ENCODE peak calls at places on chromosomes 5 and 9, in nine cellular contexts. One of them, this sample, is unnamed. For H3K79me2 and H4K20me1, the result is how much of the 10 kb centered on the place peaks cover.

GRCh38 chr5:123696948-123697347 is 185.0 kb downstream of the CSNK1G3 start:
- DNase-seq in MM.1S: no peak
- DNase-seq in GM23248: peak
- DNase-seq in neural progenitor cell: no peak
- DNase-seq in HCT116: no peak
- DNase-seq in GM23338: no peak
- DNase-seq in SK-N-SH: no peak
- DNase-seq in PC-3: no peak
- DNase-seq in hepatocyte: no peak
- DNase-seq in this sample: no peak

GRCh38 chr5:68426609-68427008 is 211.1 kb downstream of the PIK3R1 start:
- DNase-seq in MM.1S: no peak
- DNase-seq in GM23248: no peak
- DNase-seq in neural progenitor cell: no peak
- DNase-seq in HCT116: no peak
- DNase-seq in GM23338: no peak
- DNase-seq in SK-N-SH: no peak
- DNase-seq in PC-3: no peak
- DNase-seq in hepatocyte: no peak
- DNase-seq in this sample: no peak

GRCh38 chr5:6885581-6885980 is 172.3 kb downstream of the TENT4A start:
- DNase-seq in MM.1S: peak
- DNase-seq in GM23248: no peak
- DNase-seq in neural progenitor cell: no peak
- DNase-seq in HCT116: no peak
- DNase-seq in GM23338: no peak
- DNase-seq in SK-N-SH: no peak
- DNase-seq in PC-3: no peak
- DNase-seq in hepatocyte: no peak
- DNase-seq in this sample: no peak

GRCh38 chr5:153974131-153974812 is 64.4 kb downstream of the FAM114A2 start:
- DNase-seq in MM.1S: peak
- DNase-seq in GM23248: peak
- DNase-seq in neural progenitor cell: peak
- DNase-seq in HCT116: peak
- DNase-seq in GM23338: peak
- DNase-seq in SK-N-SH: peak
- DNase-seq in PC-3: peak
- DNase-seq in hepatocyte: peak
- DNase-seq in this sample: peak

GRCh38 chr5:42813533-42813932 is 1.8 kb upstream of the SELENOP start:
- DNase-seq in MM.1S: no peak
- DNase-seq in GM23248: no peak
- DNase-seq in neural progenitor cell: peak
- DNase-seq in HCT116: no peak
- DNase-seq in GM23338: peak
- DNase-seq in SK-N-SH: no peak
- DNase-seq in PC-3: no peak
- DNase-seq in hepatocyte: no peak
- DNase-seq in this sample: no peak

GRCh38 chr5:78816143-78816765 is 167.7 kb upstream of the LHFPL2 start:
- DNase-seq in MM.1S: no peak
- DNase-seq in GM23248: no peak
- DNase-seq in neural progenitor cell: no peak
- DNase-seq in HCT116: no peak
- DNase-seq in GM23338: no peak
- DNase-seq in SK-N-SH: no peak
- DNase-seq in PC-3: no peak
- DNase-seq in hepatocyte: no peak
- DNase-seq in this sample: no peak

GRCh38 chr9:81604306-81605153 is 84.8 kb downstream of the TLE1 start:
- DNase-seq in MM.1S: no peak
- DNase-seq in GM23248: no peak
- DNase-seq in neural progenitor cell: no peak
- DNase-seq in HCT116: no peak
- DNase-seq in GM23338: no peak
- DNase-seq in SK-N-SH: no peak
- DNase-seq in PC-3: no peak
- DNase-seq in hepatocyte: no peak
- DNase-seq in this sample: no peak

GRCh38 chr9:123383512-123384170 is 27.6 kb downstream of the CRB2 start:
- DNase-seq in MM.1S: no peak
- DNase-seq in GM23248: no peak
- DNase-seq in neural progenitor cell: no peak
- DNase-seq in HCT116: no peak
- DNase-seq in GM23338: no peak
- DNase-seq in SK-N-SH: no peak
- DNase-seq in PC-3: no peak
- DNase-seq in hepatocyte: no peak
- DNase-seq in this sample: no peak

GRCh38 chr5:1661831-1662558 is 137.6 kb downstream of the MRPL36 start:
- DNase-seq in MM.1S: no peak
- DNase-seq in GM23248: no peak
- DNase-seq in neural progenitor cell: no peak
- DNase-seq in HCT116: no peak
- DNase-seq in GM23338: no peak
- DNase-seq in SK-N-SH: no peak
- DNase-seq in PC-3: no peak
- DNase-seq in hepatocyte: no peak
- DNase-seq in this sample: no peak

GRCh38 chr5:127076730-127077129 is 3.4 kb upstream of the C5orf63 start:
- DNase-seq in MM.1S: no peak
- DNase-seq in GM23248: peak
- DNase-seq in neural progenitor cell: no peak
- DNase-seq in HCT116: no peak
- DNase-seq in GM23338: peak
- DNase-seq in SK-N-SH: no peak
- DNase-seq in PC-3: peak
- DNase-seq in hepatocyte: no peak
- DNase-seq in this sample: no peak

GRCh38 chr9:98785333-98785933 is 10.9 kb downstream of the ANKS6 start:
- DNase-seq in MM.1S: no peak
- DNase-seq in GM23248: no peak
- DNase-seq in neural progenitor cell: no peak
- DNase-seq in HCT116: no peak
- DNase-seq in GM23338: no peak
- DNase-seq in SK-N-SH: no peak
- DNase-seq in PC-3: no peak
- DNase-seq in hepatocyte: no peak
- DNase-seq in this sample: no peak

GRCh38 chr5:109876941-109877669 is 187.4 kb downstream of the MAN2A1 start:
- DNase-seq in MM.1S: no peak
- DNase-seq in GM23248: peak
- DNase-seq in neural progenitor cell: no peak
- DNase-seq in HCT116: no peak
- DNase-seq in GM23338: no peak
- DNase-seq in SK-N-SH: no peak
- DNase-seq in PC-3: peak
- DNase-seq in hepatocyte: no peak
- DNase-seq in this sample: no peak

GRCh38 chr9:37011530-37011929 is 22.5 kb downstream of the PAX5 start:
- DNase-seq in MM.1S: no peak
- DNase-seq in GM23248: no peak
- DNase-seq in neural progenitor cell: no peak
- DNase-seq in HCT116: no peak
- DNase-seq in GM23338: no peak
- DNase-seq in SK-N-SH: no peak
- DNase-seq in PC-3: no peak
- DNase-seq in hepatocyte: no peak
- DNase-seq in this sample: peak

GRCh38 chr5:61412344-61412743 is 80.3 kb downstream of the ZSWIM6 start:
- DNase-seq in MM.1S: no peak
- DNase-seq in GM23248: no peak
- DNase-seq in neural progenitor cell: no peak
- DNase-seq in HCT116: no peak
- DNase-seq in GM23338: no peak
- DNase-seq in SK-N-SH: no peak
- DNase-seq in PC-3: no peak
- DNase-seq in hepatocyte: no peak
- DNase-seq in this sample: no peak
- H3K79me2 ChIP-seq in MM.1S: half or more
- H3K79me2 ChIP-seq in GM23248: half or more
- H3K79me2 ChIP-seq in neural progenitor cell: half or more
- H3K79me2 ChIP-seq in HCT116: half or more
- H3K79me2 ChIP-seq in GM23338: under half
- H3K79me2 ChIP-seq in SK-N-SH: half or more
- H3K79me2 ChIP-seq in PC-3: half or more
- H3K79me2 ChIP-seq in hepatocyte: half or more
- H3K79me2 ChIP-seq in this sample: under half

GRCh38 chr5:59325070-59325469 is 568.5 kb downstream of the PDE4D start:
- DNase-seq in MM.1S: no peak
- DNase-seq in GM23248: no peak
- DNase-seq in neural progenitor cell: no peak
- DNase-seq in HCT116: no peak
- DNase-seq in GM23338: no peak
- DNase-seq in SK-N-SH: no peak
- DNase-seq in PC-3: no peak
- DNase-seq in hepatocyte: no peak
- DNase-seq in this sample: no peak

GRCh38 chr5:59326551-59326950 is 567.0 kb downstream of the PDE4D start:
- DNase-seq in MM.1S: no peak
- DNase-seq in GM23248: no peak
- DNase-seq in neural progenitor cell: no peak
- DNase-seq in HCT116: no peak
- DNase-seq in GM23338: no peak
- DNase-seq in SK-N-SH: no peak
- DNase-seq in PC-3: no peak
- DNase-seq in hepatocyte: no peak
- DNase-seq in this sample: no peak

GRCh38 chr5:59332236-59332973 is 561.1 kb downstream of the PDE4D start:
- DNase-seq in MM.1S: no peak
- DNase-seq in GM23248: no peak
- DNase-seq in neural progenitor cell: no peak
- DNase-seq in HCT116: no peak
- DNase-seq in GM23338: no peak
- DNase-seq in SK-N-SH: no peak
- DNase-seq in PC-3: no peak
- DNase-seq in hepatocyte: no peak
- DNase-seq in this sample: no peak

GRCh38 chr5:59330680-59331079 is 562.8 kb downstream of the PDE4D start:
- DNase-seq in MM.1S: no peak
- DNase-seq in GM23248: no peak
- DNase-seq in neural progenitor cell: no peak
- DNase-seq in HCT116: no peak
- DNase-seq in GM23338: no peak
- DNase-seq in SK-N-SH: no peak
- DNase-seq in PC-3: no peak
- DNase-seq in hepatocyte: no peak
- DNase-seq in this sample: no peak

DNA sequence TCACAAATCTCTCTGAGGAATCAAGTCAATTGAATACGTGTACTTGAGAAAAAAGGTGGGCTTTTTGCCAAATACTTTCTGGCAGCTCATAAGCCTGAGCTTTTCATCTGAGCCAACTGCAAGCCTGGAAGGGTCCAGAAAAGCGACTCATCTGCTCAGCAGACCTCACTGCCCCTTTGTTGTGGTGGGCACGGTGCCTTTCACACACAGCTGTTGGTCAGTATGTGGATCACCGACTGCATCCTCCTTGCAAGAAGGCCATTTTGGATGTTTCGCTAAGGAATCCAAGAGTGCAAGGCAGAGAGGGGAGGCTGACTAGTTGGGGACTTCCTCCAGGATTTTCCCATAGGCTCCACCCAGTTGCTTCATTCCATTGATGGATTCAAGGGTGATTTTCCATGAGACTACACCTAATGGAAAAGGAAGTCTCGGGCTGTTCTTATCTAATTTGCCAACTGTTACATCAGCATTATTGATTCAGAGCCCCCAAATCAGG is 564.7 kb downstream of the PDE4D start:
- DNase-seq in MM.1S: no peak
- DNase-seq in GM23248: no peak
- DNase-seq in neural progenitor cell: no peak
- DNase-seq in HCT116: no peak
- DNase-seq in GM23338: peak
- DNase-seq in SK-N-SH: no peak
- DNase-seq in PC-3: no peak
- DNase-seq in hepatocyte: peak
- DNase-seq in this sample: no peak
- TF ChIP-seq EZH2phosphoT487 in MM.1S: no peak
- TF ChIP-seq EZH2phosphoT487 in GM23248: no peak
- TF ChIP-seq EZH2phosphoT487 in neural progenitor cell: no peak
- TF ChIP-seq EZH2phosphoT487 in HCT116: no peak
- TF ChIP-seq EZH2phosphoT487 in GM23338: no peak
- TF ChIP-seq EZH2phosphoT487 in SK-N-SH: no peak
- TF ChIP-seq EZH2phosphoT487 in PC-3: no peak
- TF ChIP-seq EZH2phosphoT487 in hepatocyte: no peak
- TF ChIP-seq EZH2phosphoT487 in this sample: no peak

GRCh38 chr5:139657363-139658321 is 9.5 kb downstream of the CXXC5 start:
- DNase-seq in MM.1S: no peak
- DNase-seq in GM23248: peak
- DNase-seq in neural progenitor cell: no peak
- DNase-seq in HCT116: no peak
- DNase-seq in GM23338: no peak
- DNase-seq in SK-N-SH: no peak
- DNase-seq in PC-3: no peak
- DNase-seq in hepatocyte: no peak
- DNase-seq in this sample: no peak
- H4K20me1 ChIP-seq in MM.1S: under half
- H4K20me1 ChIP-seq in GM23248: under half
- H4K20me1 ChIP-seq in neural progenitor cell: under half
- H4K20me1 ChIP-seq in HCT116: under half
- H4K20me1 ChIP-seq in GM23338: half or more
- H4K20me1 ChIP-seq in SK-N-SH: under half
- H4K20me1 ChIP-seq in PC-3: under half
- H4K20me1 ChIP-seq in hepatocyte: half or more
- H4K20me1 ChIP-seq in this sample: under half

GRCh38 chr9:93592389-93593021 is 16.1 kb downstream of the PHF2 start:
- DNase-seq in MM.1S: no peak
- DNase-seq in GM23248: peak
- DNase-seq in neural progenitor cell: no peak
- DNase-seq in HCT116: peak
- DNase-seq in GM23338: peak
- DNase-seq in SK-N-SH: no peak
- DNase-seq in PC-3: no peak
- DNase-seq in hepatocyte: no peak
- DNase-seq in this sample: peak

GRCh38 chr9:93591301-93591700 is 14.9 kb downstream of the PHF2 start:
- DNase-seq in MM.1S: no peak
- DNase-seq in GM23248: no peak
- DNase-seq in neural progenitor cell: no peak
- DNase-seq in HCT116: no peak
- DNase-seq in GM23338: no peak
- DNase-seq in SK-N-SH: no peak
- DNase-seq in PC-3: no peak
- DNase-seq in hepatocyte: no peak
- DNase-seq in this sample: no peak

GRCh38 chr9:93589688-93590087 is 13.3 kb downstream of the PHF2 start:
- DNase-seq in MM.1S: no peak
- DNase-seq in GM23248: peak
- DNase-seq in neural progenitor cell: peak
- DNase-seq in HCT116: no peak
- DNase-seq in GM23338: no peak
- DNase-seq in SK-N-SH: no peak
- DNase-seq in PC-3: no peak
- DNase-seq in hepatocyte: peak
- DNase-seq in this sample: no peak

GRCh38 chr9:93591706-93592388 is 15.5 kb downstream of the PHF2 start:
- DNase-seq in MM.1S: no peak
- DNase-seq in GM23248: no peak
- DNase-seq in neural progenitor cell: no peak
- DNase-seq in HCT116: no peak
- DNase-seq in GM23338: no peak
- DNase-seq in SK-N-SH: peak
- DNase-seq in PC-3: no peak
- DNase-seq in hepatocyte: no peak
- DNase-seq in this sample: no peak

GRCh38 chr9:93590609-93591234 is 14.3 kb downstream of the PHF2 start:
- DNase-seq in MM.1S: no peak
- DNase-seq in GM23248: no peak
- DNase-seq in neural progenitor cell: no peak
- DNase-seq in HCT116: no peak
- DNase-seq in GM23338: no peak
- DNase-seq in SK-N-SH: no peak
- DNase-seq in PC-3: no peak
- DNase-seq in hepatocyte: no peak
- DNase-seq in this sample: no peak
- H3K79me2 ChIP-seq in MM.1S: under half
- H3K79me2 ChIP-seq in GM23248: half or more
- H3K79me2 ChIP-seq in neural progenitor cell: half or more
- H3K79me2 ChIP-seq in HCT116: under half
- H3K79me2 ChIP-seq in GM23338: under half
- H3K79me2 ChIP-seq in SK-N-SH: half or more
- H3K79me2 ChIP-seq in PC-3: under half
- H3K79me2 ChIP-seq in hepatocyte: half or more
- H3K79me2 ChIP-seq in this sample: under half

This sample was measured in OCI-LY7.